ENCODE peak calls at places on chromosomes 16 and 17, in ten cellular contexts. V is WTC11; B is GM03348; A is NCI-H748 treated with DMSO at 0.1 percent for 48 hours; R is left cardiac atrium; S is C1 segment of cervical spinal cord; T is choroid plexus epithelial cell; I is activated naive CD8-positive, alpha-beta T cell treated with anti-CD3 and anti-CD28 coated beads for 36 hours; O is stimulated activated CD8-positive, alpha-beta memory T cell treated with anti-CD3 and anti-CD28 coated beads, Interleukin-7, amount 100 ng/mL, for 1 hour; D is hippocampal formation. L is an unnamed sample.

GRCh38 chr16:73125860-73126259 is 77.9 kb upstream of the ZFHX3 start:
- DNase-seq in B (peak; percentile 79), T (peak; percentile 73), O (no peak), S (no peak), D (no peak), I (no peak), V (no peak), R (peak; percentile 26), A (no peak), L (no peak)

GRCh38 chr16:22008215-22009142 is 568 bp downstream of the MOSMO start:
- DNase-seq in V (peak; percentile 52), O (no peak), A (no peak), S (no peak), D (peak; percentile 38), B (no peak), I (peak; percentile 34), R (no peak), T (no peak), L (peak; percentile 53)

GRCh38 chr17:61018938-61019337 is 341.3 kb downstream of the BCAS3 start:
- DNase-seq in O (no peak), S (no peak), A (no peak), I (no peak), R (no peak), V (peak; percentile 49), B (no peak), D (no peak), T (no peak), L (no peak)

GRCh38 chr16:88995194-88995593 is 18.2 kb upstream of the CBFA2T3 start:
- DNase-seq in S (no peak), I (no peak), A (no peak), D (no peak), V (no peak), B (no peak), T (no peak), R (no peak), O (no peak), L (no peak)

GRCh38 chr17:72151565-72152391 is 31.0 kb downstream of the SOX9 start:
- DNase-seq in B (peak; percentile 23), A (no peak), V (peak; percentile 18), S (peak; percentile 75), D (peak; percentile 68), R (peak; percentile 65), O (no peak), T (peak; percentile 38), I (no peak), L (no peak)

GRCh38 chr17:2012499-2012898 is 12.6 kb downstream of the RTN4RL1 start:
- DNase-seq in D (no peak), I (no peak), T (no peak), S (no peak), R (no peak), A (no peak), V (no peak), B (no peak), O (no peak), L (no peak)

GRCh38 chr16:566475-567361 is at the start of gene NHLRC4:
- DNase-seq in R (peak; percentile 82), I (peak; percentile 67), S (no peak), B (peak; percentile 65), V (peak; percentile 76), O (no peak), D (no peak), A (no peak), T (peak; percentile 78), L (no peak)

GRCh38 chr17:16415031-16415924 is at the start of gene TRPV2:
- DNase-seq in R (peak; percentile 66), A (no peak), D (no peak), S (no peak), B (peak; percentile 33), T (no peak), V (peak; percentile 62), O (no peak), I (peak; percentile 56), L (no peak)

GRCh38 chr16:6335072-6335471 is 997.6 kb upstream of the RBFOX1 start:
- DNase-seq in D (no peak), S (no peak), T (peak; percentile 17), R (no peak), V (peak; percentile 16), B (no peak), O (no peak), A (no peak), I (no peak), L (no peak)

GRCh38 chr17:12983986-12984932 is 33.6 kb downstream of the ELAC2 start:
- DNase-seq in R (peak; percentile 80), D (no peak), B (peak; percentile 92), S (peak; percentile 71), I (no peak), O (no peak), T (peak; percentile 56), V (no peak), A (no peak), L (no peak)

GRCh38 chr17:57432507-57433277 is 176.4 kb downstream of the MSI2 start:
- DNase-seq in D (no peak), T (no peak), I (no peak), V (no peak), O (no peak), B (no peak), A (no peak), S (no peak), R (no peak), L (no peak)

GRCh38 chr17:77280304-77280910 is 139.6 kb downstream of the SEC14L1 start:
- DNase-seq in D (no peak), I (no peak), O (no peak), T (no peak), A (peak; percentile 20), S (no peak), B (no peak), R (no peak), V (peak; percentile 45), L (no peak)

GRCh38 chr17:76252040-76252954 is 12.0 kb upstream of the RNF157 start:
- DNase-seq in T (peak; percentile 89), S (peak; percentile 63), V (no peak), A (no peak), O (no peak), D (no peak), R (peak; percentile 60), B (peak; percentile 74), I (no peak), L (no peak)

GRCh38 chr17:62665599-62665998 is 38.1 kb downstream of the MRC2 start:
- DNase-seq in D (no peak), O (no peak), I (no peak), B (no peak), S (no peak), V (no peak), A (no peak), R (no peak), T (no peak), L (no peak)

GRCh38 chr17:27256225-27257030 is 37.5 kb upstream of the WSB1 start:
- DNase-seq in S (no peak), D (no peak), O (no peak), T (peak; percentile 99), V (no peak), B (peak; percentile 64), R (no peak), I (no peak), A (no peak), L (no peak)

GRCh38 chr17:12592941-12593340 is 72.7 kb upstream of the MYOCD start:
- DNase-seq in S (no peak), A (no peak), B (no peak), V (no peak), O (no peak), T (peak; percentile 37), I (no peak), R (no peak), D (no peak), L (no peak)

GRCh38 chr16:22007509-22008214 is at the start of gene MOSMO:
- DNase-seq in I (peak; percentile 77), S (peak; percentile 73), A (no peak), R (peak; percentile 75), T (peak; percentile 74), O (peak; percentile 35), B (peak; percentile 95), D (peak; percentile 64), V (peak; percentile 66), L (peak; percentile 50)